ENCODE peak calls at places on chromosome 6, in eight cellular contexts. O, M, C, N, T, Q, E and G are unnamed samples.

GRCh38 chr6:107443066-107443903 is 16.1 kb downstream of the PDSS2 start:
- DNase-seq in Q (no peak), E (peak; percentile 35), M (peak; percentile 87), C (no peak), N (no peak), O (no peak), T (no peak), G (no peak)

GRCh38 chr6:111184827-111185567 is 97.7 kb downstream of the SLC16A10 start:
- DNase-seq in O (no peak), Q (no peak), E (no peak), C (no peak), T (no peak), N (no peak), M (no peak), G (no peak)

GRCh38 chr6:30163090-30163917 is at the start of gene TRIM15:
- DNase-seq in T (peak; percentile 66), Q (no peak), M (no peak), O (peak; percentile 10), E (no peak), C (no peak), N (no peak), G (no peak)

GRCh38 chr6:32944265-32944664 is 3.4 kb upstream of the HLA-DMB start:
- DNase-seq in M (no peak), E (no peak), O (no peak), Q (no peak), C (no peak), N (no peak), T (no peak), G (no peak)

GRCh38 chr6:125853740-125854139 is 63.0 kb downstream of the NCOA7 start:
- DNase-seq in C (peak; percentile 25), Q (no peak), T (no peak), O (no peak), N (no peak), E (no peak), M (no peak), G (no peak)

GRCh38 chr6:56593801-56594318 is 48.8 kb downstream of the DST start:
- DNase-seq in Q (no peak), E (no peak), N (no peak), O (no peak), M (no peak), C (no peak), T (peak; percentile 5), G (no peak)

GRCh38 chr6:154683756-154684523 is 49.3 kb upstream of the SCAF8 start:
- DNase-seq in Q (no peak), O (no peak), N (no peak), E (peak; percentile 34), C (no peak), M (peak; percentile 64), T (no peak), G (no peak)

GRCh38 chr6:170205534-170206316 is 85.2 kb downstream of the DLL1 start:
- DNase-seq in E (no peak), N (no peak), M (no peak), C (no peak), O (no peak), T (no peak), Q (no peak), G (no peak)

GRCh38 chr6:89007209-89008001 is 44.0 kb upstream of the RNGTT start:
- DNase-seq in Q (no peak), T (no peak), E (no peak), N (no peak), C (no peak), M (no peak), O (no peak), G (no peak)

GRCh38 chr6:124010574-124010973 is 206.9 kb downstream of the NKAIN2 start:
- DNase-seq in C (no peak), O (no peak), E (no peak), N (no peak), Q (no peak), T (no peak), M (no peak), G (no peak)

GRCh38 chr6:152423216-152424103 is 213.7 kb downstream of the SYNE1 start:
- DNase-seq in Q (no peak), N (no peak), E (no peak), C (no peak), M (no peak), O (no peak), T (no peak), G (no peak)

GRCh38 chr6:34324738-34325444 is 67.6 kb downstream of the NUDT3 start:
- DNase-seq in O (no peak), E (peak; percentile 51), C (peak; percentile 86), N (no peak), M (no peak), T (no peak), Q (no peak), G (no peak)

GRCh38 chr6:112086744-112087135 is 542 bp downstream of the TUBE1 start:
- DNase-seq in M (peak; percentile 79), N (no peak), E (peak; percentile 46), C (peak; percentile 81), T (no peak), O (no peak), Q (no peak), G (no peak)

GRCh38 chr6:23547851-23548250 is 578.2 kb upstream of the NRSN1 start:
- DNase-seq in O (no peak), E (no peak), M (no peak), C (no peak), T (no peak), N (no peak), Q (no peak), G (no peak)

GRCh38 chr6:41497994-41498393 is 48.2 kb upstream of the FOXP4 start:
- DNase-seq in Q (no peak), C (no peak), E (peak; percentile 73), N (no peak), O (no peak), T (no peak), M (peak; percentile 38), G (no peak)

GRCh38 chr6:85975957-85976356 is 333.3 kb upstream of the SYNCRIP start:
- DNase-seq in Q (no peak), C (no peak), T (no peak), O (no peak), E (no peak), M (no peak), N (no peak), G (no peak)

GRCh38 chr6:41372526-41373366 is 37.3 kb downstream of the NCR2 start:
- DNase-seq in C (peak; percentile 23), O (no peak), T (no peak), N (no peak), Q (no peak), E (no peak), M (no peak), G (no peak)

GRCh38 chr6:155186052-155186658 is 77.7 kb upstream of the CLDN20 start:
- DNase-seq in E (peak; percentile 11), Q (no peak), M (peak; percentile 40), O (no peak), N (no peak), C (no peak), T (peak; percentile 63), G (no peak)

GRCh38 chr6:2028457-2029038 is 216.9 kb downstream of the GMDS start:
- DNase-seq in O (no peak), E (no peak), Q (no peak), N (no peak), T (no peak), M (no peak), C (no peak), G (no peak)

GRCh38 chr6:109491207-109491938 is 8.4 kb upstream of the ZBTB24 start:
- DNase-seq in C (peak; percentile 12), E (peak; percentile 16), N (no peak), M (no peak), O (no peak), T (no peak), Q (no peak), G (no peak)

GRCh38 chr6:35708585-35708984 is 19.9 kb upstream of the FKBP5 start:
- DNase-seq in C (no peak), M (no peak), E (no peak), N (no peak), T (no peak), O (no peak), Q (no peak), G (no peak)